ENCODE peak calls at places on chromosomes 2 and 18, in eight cellular contexts. K is AG04450, Q is A549, G is Panc1, O is spleen, E is heart left ventricle, X is tibial nerve, S is endothelial cell of umbilical vein. R is an unnamed sample.

GRCh38 chr2:31318360-31319336 is 84.7 kb downstream of the EHD3 start:
- DNase-seq in S (no peak), Q (no peak), O (peak; percentile 79), E (peak; percentile 74), G (no peak), X (peak; percentile 8), K (peak; percentile 60), R (no peak)

GRCh38 chr2:111201214-111201613 is 80.5 kb downstream of the BCL2L11 start:
- DNase-seq in O (no peak), Q (no peak), G (no peak), E (no peak), K (no peak), S (no peak), X (no peak), R (no peak)

GRCh38 chr2:171531291-171531690 is 9.0 kb downstream of the CYBRD1 start:
- DNase-seq in X (peak; percentile 24), E (no peak), Q (no peak), K (no peak), G (no peak), O (no peak), S (peak; percentile 74), R (no peak)

GRCh38 chr2:9800975-9801723 is 42.1 kb upstream of the TAF1B start:
- DNase-seq in E (no peak), O (peak; percentile 77), X (no peak), S (no peak), K (no peak), Q (no peak), G (no peak), R (peak; percentile 84)

GRCh38 chr18:11995445-11996189 is 14.3 kb downstream of the IMPA2 start:
- DNase-seq in Q (peak; percentile 63), S (peak; percentile 82), K (peak; percentile 48), G (no peak), O (peak; percentile 91), E (peak; percentile 86), X (peak; percentile 77), R (peak; percentile 67)

GRCh38 chr2:104901037-104901851 is 47.3 kb downstream of the POU3F3 start:
- DNase-seq in S (no peak), E (no peak), Q (no peak), K (no peak), X (no peak), O (no peak), G (no peak), R (no peak)

GRCh38 chr2:217664761-217665160 is 338.0 kb downstream of the TNS1 start:
- DNase-seq in E (no peak), K (no peak), G (no peak), X (no peak), O (no peak), Q (no peak), S (no peak), R (no peak)

GRCh38 chr2:72953976-72954375 is 36.7 kb downstream of the EMX1 start:
- DNase-seq in O (no peak), K (no peak), E (peak; percentile 11), S (no peak), G (no peak), X (no peak), Q (no peak), R (no peak)

GRCh38 chr2:181178823-181179412 is 198.5 kb downstream of the UBE2E3 start:
- DNase-seq in Q (no peak), S (no peak), E (no peak), K (no peak), O (no peak), X (no peak), G (no peak), R (peak; percentile 4)

GRCh38 chr2:165455940-165456479 is 13.5 kb upstream of the CSRNP3 start:
- DNase-seq in G (no peak), E (no peak), X (no peak), O (no peak), Q (no peak), K (no peak), S (no peak), R (no peak)

GRCh38 chr2:134189009-134189717 is 64.7 kb upstream of the MGAT5 start:
- DNase-seq in X (no peak), Q (peak; percentile 10), K (peak; percentile 32), S (no peak), G (no peak), E (no peak), O (no peak), R (peak; percentile 86)

GRCh38 chr18:64244571-64244970 is 95.7 kb upstream of the LINC00305 start:
- DNase-seq in G (no peak), K (no peak), E (no peak), O (no peak), S (peak; percentile 21), Q (no peak), X (no peak), R (no peak)

GRCh38 chr2:155599834-155600233 is 732.7 kb downstream of the NR4A2 start:
- DNase-seq in K (no peak), O (peak; percentile 47), S (no peak), Q (no peak), X (no peak), G (no peak), E (no peak), R (no peak)

GRCh38 chr2:26527726-26528125 is 49.8 kb upstream of the OTOF start:
- DNase-seq in Q (no peak), X (no peak), K (no peak), E (no peak), O (peak; percentile 64), S (no peak), G (no peak), R (no peak)

GRCh38 chr2:100984892-100985307 is 17.2 kb upstream of the RPL31 start:
- DNase-seq in K (peak; percentile 44), Q (peak; percentile 57), O (peak; percentile 91), E (peak; percentile 88), G (no peak), X (peak; percentile 75), S (peak; percentile 78), R (peak; percentile 71)

GRCh38 chr2:133607679-133608078 is 39.4 kb upstream of the NCKAP5 start:
- DNase-seq in S (peak; percentile 75), K (peak; percentile 36), O (no peak), X (no peak), E (no peak), Q (no peak), G (no peak), R (no peak)

GRCh38 chr2:223199531-223200506 is 147.8 kb downstream of the KCNE4 start:
- DNase-seq in E (no peak), S (no peak), O (no peak), X (no peak), Q (no peak), K (no peak), G (no peak), R (no peak)

GRCh38 chr2:223204537-223204936 is 152.5 kb downstream of the KCNE4 start:
- DNase-seq in Q (no peak), X (no peak), K (no peak), S (no peak), G (no peak), O (no peak), E (no peak), R (no peak)

GRCh38 chr2:223203971-223204370 is 152.0 kb downstream of the KCNE4 start:
- DNase-seq in E (no peak), K (no peak), X (no peak), G (no peak), O (no peak), Q (no peak), S (no peak), R (no peak)
- H3K27ac ChIP-seq in E (no peak overlapping the region), K (no peak overlapping the region), X (no peak overlapping the region), G (no peak overlapping the region), O (no peak overlapping the region), Q (no peak overlapping the region), S (no peak overlapping the region), R (no peak overlapping the region)

DNA sequence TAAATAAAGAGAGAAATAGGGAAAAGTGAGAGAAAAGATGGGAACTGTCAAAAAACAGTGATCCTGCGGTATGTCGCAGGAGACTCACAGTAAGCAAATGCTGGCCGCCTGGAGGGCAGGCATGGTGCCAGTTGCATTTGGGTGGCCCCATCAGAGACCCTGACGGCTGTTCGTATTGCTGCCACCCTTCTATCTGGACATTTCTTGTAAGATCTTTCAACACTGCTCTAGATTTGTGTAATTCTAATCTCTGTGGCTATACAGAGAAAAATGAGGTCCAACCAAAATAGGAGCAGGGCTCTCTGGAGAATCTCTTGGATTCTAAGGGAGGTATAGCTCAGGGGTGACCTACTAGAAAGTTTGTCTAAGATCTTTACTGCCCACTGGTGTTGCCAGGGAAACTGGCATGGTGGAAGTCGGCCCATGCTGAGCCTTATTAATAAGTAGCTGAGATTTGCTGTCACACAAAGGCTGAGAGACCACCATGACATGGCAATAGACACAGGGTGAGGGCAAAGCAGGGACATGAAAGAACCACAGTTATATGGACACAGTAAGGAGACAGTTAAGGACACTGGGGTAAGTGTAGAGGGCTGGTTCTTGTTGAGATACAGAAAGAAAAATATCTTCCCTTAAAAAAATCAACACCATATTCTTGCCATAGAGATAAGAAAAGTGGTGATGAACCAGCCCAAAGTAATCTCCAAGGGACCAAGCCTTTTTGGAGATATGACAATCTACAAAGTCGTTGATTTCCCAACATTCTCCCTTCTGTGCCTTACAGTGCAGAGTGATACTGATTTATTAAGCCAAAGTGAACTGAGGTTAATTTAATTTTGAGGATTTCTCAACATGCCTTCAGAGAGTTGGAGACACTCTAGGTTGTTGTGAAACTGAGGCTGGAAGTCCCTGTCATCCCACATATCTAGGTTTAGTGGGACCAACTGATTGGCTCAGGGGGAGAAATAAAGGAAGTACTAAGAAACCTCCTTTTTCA is 26.3 kb upstream of the FZD7 start:
- DNase-seq in O (no peak), X (no peak), K (no peak), G (no peak), Q (no peak), E (no peak), S (no peak), R (no peak)
- TF ChIP-seq CTCF in O (no peak), X (no peak), K (peak; percentile 26), G (no peak), Q (no peak), E (no peak), S (no peak), R (no peak)

GRCh38 chr2:67627456-67627855 is 230.3 kb downstream of the ETAA1 start:
- DNase-seq in X (no peak), O (no peak), S (no peak), K (no peak), E (no peak), G (no peak), Q (no peak), R (no peak)

GRCh38 chr2:67626076-67626475 is 228.9 kb downstream of the ETAA1 start:
- DNase-seq in X (no peak), Q (no peak), O (no peak), S (no peak), G (no peak), E (no peak), K (no peak), R (no peak)

GRCh38 chr2:67625178-67625577 is 228.0 kb downstream of the ETAA1 start:
- DNase-seq in E (no peak), O (no peak), Q (no peak), S (no peak), K (no peak), X (no peak), G (no peak), R (no peak)

GRCh38 chr2:67625671-67626070 is 228.5 kb downstream of the ETAA1 start:
- DNase-seq in O (no peak), K (no peak), G (no peak), S (no peak), X (no peak), E (no peak), Q (no peak), R (no peak)

GRCh38 chr2:67626656-67627055 is 229.5 kb downstream of the ETAA1 start:
- DNase-seq in S (no peak), E (no peak), K (no peak), O (no peak), Q (no peak), G (no peak), X (no peak), R (no peak)
- H3K27ac ChIP-seq in S (no peak overlapping the region), E (no peak overlapping the region), K (peak overlapping the region; percentile 47), O (no peak overlapping the region), Q (no peak overlapping the region), G (no peak overlapping the region), X (no peak overlapping the region), R (no peak overlapping the region)

GRCh38 chr2:2910259-2910658 is 467.4 kb downstream of the EIPR1 start:
- DNase-seq in E (no peak), Q (no peak), X (no peak), G (no peak), S (no peak), K (no peak), O (no peak), R (no peak)
- TF ChIP-seq CTCF in E (no peak), Q (no peak), X (no peak), G (no peak), S (no peak), K (no peak), O (no peak), R (no peak)